ENCODE peak calls at places on chromosomes 11 and 22, in eight cellular contexts. One of them, this sample, is unnamed.

GRCh38 chr11:116731097-116731761 is 41.6 kb downstream of the BUD13 start:
- DNase-seq in K562: no peak
- DNase-seq in ovary: no peak
- DNase-seq in upper lobe of left lung: no peak
- DNase-seq in A549: no peak
- DNase-seq in tibial nerve: no peak
- DNase-seq in sigmoid colon: no peak
- DNase-seq in stomach: no peak
- DNase-seq in this sample: no peak

GRCh38 chr11:36456136-36456535 is 53.9 kb downstream of the TRAF6 start:
- DNase-seq in K562: no peak
- DNase-seq in ovary: no peak
- DNase-seq in upper lobe of left lung: no peak
- DNase-seq in A549: no peak
- DNase-seq in tibial nerve: no peak
- DNase-seq in sigmoid colon: no peak
- DNase-seq in stomach: no peak
- DNase-seq in this sample: no peak

GRCh38 chr22:49084203-49084602 is 743.5 kb downstream of the BRD1 start:
- DNase-seq in K562: no peak
- DNase-seq in ovary: no peak
- DNase-seq in upper lobe of left lung: no peak
- DNase-seq in A549: peak
- DNase-seq in tibial nerve: no peak
- DNase-seq in sigmoid colon: peak
- DNase-seq in stomach: no peak
- DNase-seq in this sample: no peak

GRCh38 chr11:77267910-77268309 is 33.6 kb downstream of the GDPD4 start:
- DNase-seq in K562: no peak
- DNase-seq in ovary: no peak
- DNase-seq in upper lobe of left lung: no peak
- DNase-seq in A549: no peak
- DNase-seq in tibial nerve: no peak
- DNase-seq in sigmoid colon: no peak
- DNase-seq in stomach: no peak
- DNase-seq in this sample: no peak

GRCh38 chr11:27868226-27868625 is 168.0 kb upstream of the BDNF start:
- DNase-seq in K562: no peak
- DNase-seq in ovary: no peak
- DNase-seq in upper lobe of left lung: no peak
- DNase-seq in A549: no peak
- DNase-seq in tibial nerve: no peak
- DNase-seq in sigmoid colon: no peak
- DNase-seq in stomach: no peak
- DNase-seq in this sample: no peak

GRCh38 chr11:64234840-64235379 is 526 bp downstream of the VEGFB start:
- DNase-seq in K562: no peak
- DNase-seq in ovary: peak
- DNase-seq in upper lobe of left lung: peak
- DNase-seq in A549: no peak
- DNase-seq in tibial nerve: no peak
- DNase-seq in sigmoid colon: no peak
- DNase-seq in stomach: peak
- DNase-seq in this sample: peak

GRCh38 chr11:2689551-2690260 is 10.1 kb downstream of the KCNQ1OT1 start:
- DNase-seq in K562: no peak
- DNase-seq in ovary: peak
- DNase-seq in upper lobe of left lung: no peak
- DNase-seq in A549: no peak
- DNase-seq in tibial nerve: no peak
- DNase-seq in sigmoid colon: peak
- DNase-seq in stomach: no peak
- DNase-seq in this sample: no peak

GRCh38 chr11:118290923-118291322 is 13.6 kb upstream of the CD3E start:
- DNase-seq in K562: no peak
- DNase-seq in ovary: no peak
- DNase-seq in upper lobe of left lung: peak
- DNase-seq in A549: peak
- DNase-seq in tibial nerve: no peak
- DNase-seq in sigmoid colon: no peak
- DNase-seq in stomach: peak
- DNase-seq in this sample: peak

GRCh38 chr11:103537904-103538502 is 428.8 kb downstream of the DYNC2H1 start:
- DNase-seq in K562: no peak
- DNase-seq in ovary: no peak
- DNase-seq in upper lobe of left lung: no peak
- DNase-seq in A549: peak
- DNase-seq in tibial nerve: no peak
- DNase-seq in sigmoid colon: no peak
- DNase-seq in stomach: no peak
- DNase-seq in this sample: no peak

GRCh38 chr11:27701262-27702105 is 1.2 kb upstream of the BDNF start:
- DNase-seq in K562: peak
- DNase-seq in ovary: no peak
- DNase-seq in upper lobe of left lung: no peak
- DNase-seq in A549: peak
- DNase-seq in tibial nerve: no peak
- DNase-seq in sigmoid colon: no peak
- DNase-seq in stomach: no peak
- DNase-seq in this sample: peak

GRCh38 chr11:63769044-63769718 is 606 bp upstream of the ZFTA start:
- DNase-seq in K562: peak
- DNase-seq in ovary: peak
- DNase-seq in upper lobe of left lung: no peak
- DNase-seq in A549: no peak
- DNase-seq in tibial nerve: no peak
- DNase-seq in sigmoid colon: peak
- DNase-seq in stomach: no peak
- DNase-seq in this sample: peak

GRCh38 chr11:77140231-77140959 is 12.3 kb downstream of the MYO7A start:
- DNase-seq in K562: no peak
- DNase-seq in ovary: peak
- DNase-seq in upper lobe of left lung: no peak
- DNase-seq in A549: no peak
- DNase-seq in tibial nerve: peak
- DNase-seq in sigmoid colon: no peak
- DNase-seq in stomach: no peak
- DNase-seq in this sample: no peak

GRCh38 chr22:28917747-28918543 is 34.6 kb downstream of the ZNRF3 start:
- DNase-seq in K562: no peak
- DNase-seq in ovary: no peak
- DNase-seq in upper lobe of left lung: peak
- DNase-seq in A549: peak
- DNase-seq in tibial nerve: no peak
- DNase-seq in sigmoid colon: peak
- DNase-seq in stomach: peak
- DNase-seq in this sample: peak

GRCh38 chr11:363948-364761 is 5.1 kb upstream of the B4GALNT4 start:
- DNase-seq in K562: no peak
- DNase-seq in ovary: peak
- DNase-seq in upper lobe of left lung: peak
- DNase-seq in A549: peak
- DNase-seq in tibial nerve: no peak
- DNase-seq in sigmoid colon: peak
- DNase-seq in stomach: peak
- DNase-seq in this sample: peak

GRCh38 chr11:69462106-69463045 is 19.1 kb upstream of the LINC01488 start:
- DNase-seq in K562: no peak
- DNase-seq in ovary: no peak
- DNase-seq in upper lobe of left lung: no peak
- DNase-seq in A549: no peak
- DNase-seq in tibial nerve: no peak
- DNase-seq in sigmoid colon: no peak
- DNase-seq in stomach: no peak
- DNase-seq in this sample: no peak

GRCh38 chr11:441043-441417 is 781 bp downstream of the ANO9 start:
- DNase-seq in K562: peak
- DNase-seq in ovary: peak
- DNase-seq in upper lobe of left lung: no peak
- DNase-seq in A549: no peak
- DNase-seq in tibial nerve: no peak
- DNase-seq in sigmoid colon: no peak
- DNase-seq in stomach: no peak
- DNase-seq in this sample: no peak

GRCh38 chr11:62054484-62055121 is 69.2 kb upstream of the INCENP start:
- DNase-seq in K562: peak
- DNase-seq in ovary: no peak
- DNase-seq in upper lobe of left lung: peak
- DNase-seq in A549: peak
- DNase-seq in tibial nerve: no peak
- DNase-seq in sigmoid colon: peak
- DNase-seq in stomach: peak
- DNase-seq in this sample: peak

GRCh38 chr11:73004088-73004487 is 138.0 kb downstream of the FCHSD2 start:
- DNase-seq in K562: no peak
- DNase-seq in ovary: no peak
- DNase-seq in upper lobe of left lung: no peak
- DNase-seq in A549: no peak
- DNase-seq in tibial nerve: no peak
- DNase-seq in sigmoid colon: no peak
- DNase-seq in stomach: no peak
- DNase-seq in this sample: no peak

GRCh38 chr11:59659981-59660380 is 8.9 kb downstream of the PATL1 start:
- DNase-seq in K562: no peak
- DNase-seq in ovary: no peak
- DNase-seq in upper lobe of left lung: no peak
- DNase-seq in A549: no peak
- DNase-seq in tibial nerve: no peak
- DNase-seq in sigmoid colon: no peak
- DNase-seq in stomach: no peak
- DNase-seq in this sample: no peak

GRCh38 chr22:26892401-26893033 is 235.1 kb downstream of the MIAT start:
- DNase-seq in K562: no peak
- DNase-seq in ovary: peak
- DNase-seq in upper lobe of left lung: peak
- DNase-seq in A549: peak
- DNase-seq in tibial nerve: no peak
- DNase-seq in sigmoid colon: peak
- DNase-seq in stomach: peak
- DNase-seq in this sample: peak

DNA sequence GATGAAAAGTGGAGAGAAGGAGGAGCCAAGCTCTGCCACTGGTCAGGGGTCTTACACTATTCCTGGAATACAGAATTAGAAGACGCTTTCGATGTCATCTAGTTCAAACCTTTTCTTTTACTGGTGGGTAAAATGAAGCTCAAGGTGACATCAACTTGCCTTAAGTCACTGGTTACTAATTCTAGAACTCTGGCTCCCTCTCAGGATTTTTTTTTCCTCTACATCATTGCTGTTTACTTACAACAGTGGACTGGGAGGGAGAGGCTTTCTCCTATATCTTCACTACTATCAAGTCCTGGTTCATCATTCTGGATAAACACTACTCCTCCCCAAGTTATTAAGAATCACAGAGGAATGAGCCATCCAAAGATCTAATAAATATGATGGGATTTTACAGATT is 82.9 kb downstream of the ETS1 start:
- DNase-seq in K562: no peak
- DNase-seq in ovary: no peak
- DNase-seq in upper lobe of left lung: no peak
- DNase-seq in A549: no peak
- DNase-seq in tibial nerve: no peak
- DNase-seq in sigmoid colon: no peak
- DNase-seq in stomach: no peak
- DNase-seq in this sample: no peak
- H3K27ac ChIP-seq in K562: no peak
- H3K27ac ChIP-seq in ovary: no peak
- H3K27ac ChIP-seq in upper lobe of left lung: no peak
- H3K27ac ChIP-seq in A549: peak
- H3K27ac ChIP-seq in tibial nerve: no peak
- H3K27ac ChIP-seq in sigmoid colon: peak
- H3K27ac ChIP-seq in stomach: peak
- H3K27ac ChIP-seq in this sample: peak

DNA sequence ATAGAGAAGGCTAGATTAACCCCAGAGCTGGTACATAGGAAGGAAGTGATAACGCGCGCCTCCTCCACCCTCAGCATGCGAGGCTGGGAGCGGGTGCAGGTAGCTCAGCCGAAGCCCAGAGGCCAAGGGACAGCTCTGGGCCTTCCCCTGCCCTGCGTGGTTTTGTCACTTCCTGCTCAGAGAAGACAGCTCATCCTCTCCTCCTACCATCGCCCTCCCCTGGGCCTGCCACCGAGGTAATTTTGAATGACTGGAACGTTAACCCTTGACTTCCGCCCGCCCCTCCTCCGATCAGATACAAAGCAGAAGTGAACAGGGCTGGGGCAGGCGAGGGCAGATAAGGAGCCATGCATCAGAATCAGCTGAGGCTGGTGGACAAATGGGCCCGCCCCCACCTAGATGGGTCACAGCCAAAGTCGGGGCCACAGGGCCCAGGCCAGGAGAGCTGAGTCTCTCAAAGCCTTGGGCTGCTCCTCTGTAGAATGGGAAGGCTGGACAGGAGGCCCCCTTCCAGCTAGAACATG is 1.6 kb downstream of the RAC2 start:
- DNase-seq in K562: peak
- DNase-seq in ovary: peak
- DNase-seq in upper lobe of left lung: peak
- DNase-seq in A549: no peak
- DNase-seq in tibial nerve: no peak
- DNase-seq in sigmoid colon: peak
- DNase-seq in stomach: peak
- DNase-seq in this sample: peak
- TF ChIP-seq EP300 in K562: peak
- TF ChIP-seq EP300 in ovary: no peak
- TF ChIP-seq EP300 in upper lobe of left lung: no peak
- TF ChIP-seq EP300 in A549: no peak
- TF ChIP-seq EP300 in tibial nerve: no peak
- TF ChIP-seq EP300 in sigmoid colon: no peak
- TF ChIP-seq EP300 in stomach: no peak
- TF ChIP-seq EP300 in this sample: no peak

GRCh38 chr11:24386551-24387404 is 110.1 kb upstream of the LUZP2 start:
- DNase-seq in K562: no peak
- DNase-seq in ovary: no peak
- DNase-seq in upper lobe of left lung: peak
- DNase-seq in A549: peak
- DNase-seq in tibial nerve: no peak
- DNase-seq in sigmoid colon: no peak
- DNase-seq in stomach: no peak
- DNase-seq in this sample: no peak
- TF ChIP-seq CTCF in K562: no peak
- TF ChIP-seq CTCF in ovary: no peak
- TF ChIP-seq CTCF in upper lobe of left lung: no peak
- TF ChIP-seq CTCF in A549: no peak
- TF ChIP-seq CTCF in tibial nerve: no peak
- TF ChIP-seq CTCF in sigmoid colon: no peak
- TF ChIP-seq CTCF in stomach: no peak
- TF ChIP-seq CTCF in this sample: no peak

DNA sequence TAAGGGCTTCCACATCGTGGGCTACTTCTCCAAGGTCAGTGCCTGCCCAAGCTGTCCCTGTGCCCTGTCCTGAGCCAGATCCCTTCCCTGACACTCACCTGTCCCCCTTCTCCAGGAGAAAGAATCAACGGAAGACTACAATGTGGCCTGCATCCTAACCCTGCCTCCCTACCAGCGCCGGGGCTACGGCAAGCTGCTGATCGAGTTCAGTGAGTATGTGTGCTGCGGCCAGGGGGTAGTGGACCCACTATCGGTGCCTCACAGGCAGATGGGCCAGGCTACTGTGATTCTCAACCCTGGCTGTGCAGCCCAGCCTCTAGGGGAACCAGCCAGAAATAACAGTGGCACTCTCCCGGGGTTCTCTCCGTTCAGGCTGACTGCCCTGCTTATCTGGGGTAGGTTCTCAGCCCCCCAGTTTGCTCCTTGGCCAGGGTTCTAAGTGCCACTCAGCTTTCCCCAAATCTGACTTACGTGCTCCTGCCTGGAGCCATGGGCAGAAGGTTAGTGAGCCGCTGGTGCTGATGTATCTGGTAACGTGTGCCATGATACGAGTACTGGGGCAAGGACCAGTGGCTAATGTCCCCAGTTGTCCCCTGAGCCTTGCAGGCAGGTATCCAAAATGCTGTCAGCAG is 3.7 kb downstream of the RNASEH2C start:
- DNase-seq in K562: no peak
- DNase-seq in ovary: no peak
- DNase-seq in upper lobe of left lung: no peak
- DNase-seq in A549: no peak
- DNase-seq in tibial nerve: no peak
- DNase-seq in sigmoid colon: no peak
- DNase-seq in stomach: no peak
- DNase-seq in this sample: no peak
- H3K27ac ChIP-seq in K562: no peak
- H3K27ac ChIP-seq in ovary: no peak
- H3K27ac ChIP-seq in upper lobe of left lung: no peak
- H3K27ac ChIP-seq in A549: no peak
- H3K27ac ChIP-seq in tibial nerve: no peak
- H3K27ac ChIP-seq in sigmoid colon: no peak
- H3K27ac ChIP-seq in stomach: no peak
- H3K27ac ChIP-seq in this sample: no peak

This sample was measured in transverse colon.